ENCODE peak calls at places on chromosomes 16 and 17, in seven cellular contexts. L is cardiac fibroblast, Q is body of pancreas, S is PC-9, P is lung, K is psoas muscle, M is activated B cell treated with CpG ODN at 0.5 μM for 24 hours. W is an unnamed sample.

GRCh38 chr17:46884552-46884951 is 33.2 kb downstream of the WNT9B start:
- DNase-seq in P (no peak), L (no peak), M (no peak), S (no peak), K (no peak), Q (no peak), W (no peak)

GRCh38 chr17:45283711-45284110 is 21.8 kb upstream of the SPATA32 start:
- DNase-seq in K (no peak), Q (no peak), L (no peak), S (no peak), M (no peak), P (no peak), W (no peak)

GRCh38 chr16:29909398-29909797 is 9.1 kb downstream of the ASPHD1 start:
- DNase-seq in L (peak; percentile 31), M (no peak), P (no peak), K (no peak), Q (no peak), S (no peak), W (no peak)

GRCh38 chr17:79664925-79665738 is 54.3 kb upstream of the RBFOX3 start:
- DNase-seq in Q (peak; percentile 84), L (peak; percentile 77), P (peak; percentile 73), M (no peak), K (peak; percentile 57), S (peak; percentile 72), W (no peak)

GRCh38 chr16:29230671-29231091 is 175.8 kb downstream of the NPIPB11 start:
- DNase-seq in Q (no peak), M (no peak), K (no peak), P (no peak), S (no peak), L (peak; percentile 28), W (peak; percentile 50)

GRCh38 chr17:64354396-64354795 is 36.3 kb downstream of the PECAM1 start:
- DNase-seq in M (no peak), K (no peak), P (no peak), L (no peak), Q (no peak), S (no peak), W (no peak)

GRCh38 chr17:81200695-81201580 is 21.8 kb downstream of the CEP131 start:
- DNase-seq in P (peak; percentile 64), K (no peak), M (no peak), L (peak; percentile 82), S (peak; percentile 45), Q (peak; percentile 82), W (no peak)

GRCh38 chr16:25108054-25108453 is 3.5 kb upstream of the LCMT1 start:
- DNase-seq in L (no peak), K (no peak), P (no peak), Q (no peak), M (no peak), S (no peak), W (no peak)

GRCh38 chr16:4371481-4372314 is at the start of gene VASN:
- DNase-seq in K (peak; percentile 80), S (peak; percentile 59), Q (peak; percentile 82), P (peak; percentile 72), M (peak; percentile 79), L (peak; percentile 89), W (peak; percentile 76)

GRCh38 chr17:49338883-49339282 is 23.2 kb downstream of the ZNF652 start:
- DNase-seq in M (no peak), Q (no peak), L (no peak), K (no peak), P (no peak), S (no peak), W (no peak)

GRCh38 chr17:30332057-30332542 is 1.8 kb downstream of the TMIGD1 start:
- DNase-seq in Q (no peak), L (peak; percentile 32), K (no peak), M (no peak), S (no peak), P (no peak), W (no peak)

GRCh38 chr16:20910781-20911321 is 10.3 kb downstream of the LYRM1 start:
- DNase-seq in Q (no peak), M (no peak), K (no peak), S (peak; percentile 99), L (peak; percentile 89), P (no peak), W (no peak)

GRCh38 chr17:79622776-79623175 is 11.9 kb upstream of the RBFOX3 start:
- DNase-seq in P (no peak), K (no peak), M (no peak), L (no peak), S (no peak), Q (peak; percentile 2), W (peak; percentile 21)

GRCh38 chr16:12637002-12637401 is 166.7 kb downstream of the CPPED1 start:
- DNase-seq in S (no peak), P (no peak), Q (no peak), K (no peak), L (no peak), M (no peak), W (no peak)

DNA sequence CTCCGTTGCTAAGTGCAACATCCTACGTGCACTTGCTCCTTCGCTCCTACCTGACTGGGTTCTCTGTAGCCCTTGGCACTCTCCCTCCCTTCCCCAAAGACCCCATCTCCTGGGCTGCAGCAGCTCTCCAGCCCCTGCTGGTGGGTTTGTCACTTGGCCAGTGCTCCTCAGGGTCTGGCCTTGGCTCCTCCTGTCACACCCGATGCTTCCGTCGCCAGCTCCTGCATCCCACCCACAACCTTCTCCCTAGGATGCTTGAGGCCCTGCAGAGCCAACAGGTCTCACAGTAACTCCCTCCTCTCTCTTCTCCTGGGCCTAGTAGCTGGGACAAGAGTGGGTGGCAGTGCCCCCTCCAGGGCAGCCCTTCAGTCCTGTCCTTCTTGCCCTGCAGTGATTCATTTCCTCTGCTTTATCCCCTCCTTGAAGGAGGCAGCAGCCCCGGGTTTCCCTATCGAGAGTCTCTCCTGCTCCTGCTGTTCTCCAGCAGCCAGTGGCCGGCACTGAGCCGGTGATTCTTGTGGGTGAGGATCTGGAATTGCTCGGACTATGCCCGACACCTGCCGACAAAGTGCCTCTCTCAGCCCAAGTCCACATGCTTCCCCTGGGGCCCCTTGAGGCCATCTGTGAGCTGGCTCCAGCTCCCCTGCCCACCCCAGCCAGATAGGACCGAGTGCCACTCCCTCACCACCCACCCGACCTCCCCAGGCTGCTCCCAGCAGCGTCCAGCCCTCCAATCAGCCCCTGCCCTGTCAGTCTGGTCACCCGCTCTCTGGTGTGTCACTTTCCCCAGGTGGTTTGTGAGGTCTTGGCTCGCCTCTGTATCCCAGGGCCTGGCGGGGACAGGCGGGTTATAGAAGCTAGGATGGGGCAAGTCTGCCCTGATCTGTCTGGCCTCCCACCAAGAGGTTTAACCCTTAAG is 3.8 kb downstream of the LITAFD start:
- DNase-seq in L (peak; percentile 42), P (no peak), S (no peak), K (peak; percentile 51), Q (no peak), M (no peak), W (no peak)
- TF ChIP-seq CTCF in L (peak; percentile 17), P (no peak), S (no peak), K (no peak), Q (no peak), M (no peak), W (no peak)

DNA sequence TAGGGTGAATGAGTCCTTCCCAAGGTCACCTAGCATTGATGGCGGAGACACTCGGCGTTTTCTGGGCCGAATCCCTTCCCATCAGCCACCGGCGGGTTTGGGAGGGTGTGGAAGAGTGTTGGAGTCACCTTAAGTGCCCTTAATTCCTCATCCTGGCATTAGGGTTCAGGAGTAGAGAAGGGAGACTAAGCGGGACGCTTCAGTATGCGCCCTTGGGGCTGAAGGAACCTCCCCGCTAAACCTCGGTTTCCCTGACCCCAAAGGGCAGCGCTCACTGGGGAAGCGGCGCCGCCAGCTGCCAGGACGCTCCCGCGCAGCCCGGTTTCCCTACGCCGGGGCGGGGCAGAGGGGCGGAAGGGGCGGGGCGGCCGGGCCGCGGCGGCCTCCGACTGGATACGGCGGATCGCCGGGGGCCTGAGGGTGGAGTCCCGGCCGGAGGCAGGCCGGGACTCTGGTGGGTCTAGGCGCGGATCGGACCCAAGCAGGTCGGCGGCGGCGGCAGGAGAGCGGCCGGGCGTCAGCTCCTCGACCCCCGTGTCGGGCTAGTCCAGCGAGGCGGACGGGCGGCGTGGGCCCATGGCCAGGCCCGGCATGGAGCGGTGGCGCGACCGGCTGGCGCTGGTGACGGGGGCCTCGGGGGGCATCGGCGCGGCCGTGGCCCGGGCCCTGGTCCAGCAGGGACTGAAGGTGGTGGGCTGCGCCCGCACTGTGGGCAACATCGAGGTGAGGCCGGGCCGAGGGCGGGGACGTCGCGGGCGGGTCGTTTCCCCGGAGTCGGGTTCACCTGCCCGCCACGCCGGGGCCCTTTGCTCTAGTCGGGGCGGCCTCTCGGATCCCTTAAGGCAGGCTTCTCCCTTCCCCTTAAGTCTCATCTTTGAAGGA is at the start of gene DHRS11:
- DNase-seq in P (peak; percentile 83), K (peak; percentile 86), L (peak; percentile 77), S (peak; percentile 53), Q (peak; percentile 83), M (peak; percentile 76), W (peak; percentile 80)
- TF ChIP-seq CTCF in P (no peak), K (no peak), L (no peak), S (no peak), Q (no peak), M (no peak), W (no peak)

DNA sequence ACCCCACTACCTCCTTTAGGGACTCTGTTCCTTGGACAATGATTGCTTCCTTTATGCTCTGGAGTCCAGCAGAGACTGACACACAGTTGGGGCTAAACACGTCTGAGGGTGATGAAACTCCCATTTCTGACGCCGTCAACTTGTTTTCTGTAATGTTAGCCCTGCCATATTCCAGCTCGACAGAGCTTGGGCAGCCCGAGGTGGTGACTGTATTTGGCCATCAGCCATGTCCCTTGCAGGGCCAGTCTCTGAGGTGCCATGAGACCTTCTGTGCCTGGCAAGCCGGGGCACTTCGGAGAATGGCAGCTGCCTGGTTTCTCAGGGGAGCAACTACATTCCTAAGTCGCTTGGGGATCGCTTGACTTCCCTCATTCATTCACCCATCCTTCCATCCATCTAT is 278.9 kb upstream of the TNRC6C start:
- DNase-seq in L (no peak), Q (no peak), K (no peak), P (no peak), S (no peak), M (no peak), W (no peak)
- TF ChIP-seq CTCF in L (no peak), Q (no peak), K (no peak), P (no peak), S (no peak), M (no peak), W (no peak)

GRCh38 chr17:12342609-12343248 is 322.1 kb downstream of the MAP2K4 start:
- DNase-seq in M (no peak), Q (peak; percentile 14), P (no peak), K (no peak), S (no peak), L (no peak), W (no peak)

GRCh38 chr17:12342161-12342560 is 321.5 kb downstream of the MAP2K4 start:
- DNase-seq in Q (no peak), K (no peak), P (no peak), S (no peak), L (no peak), M (no peak), W (no peak)
- TF ChIP-seq CTCF in Q (no peak), K (no peak), P (no peak), S (no peak), L (no peak), M (no peak), W (no peak)

GRCh38 chr16:16183562-16183961 is 39.7 kb downstream of the ABCC6 start:
- DNase-seq in S (no peak), M (no peak), P (no peak), K (no peak), Q (no peak), L (no peak), W (no peak)
- TF ChIP-seq CTCF in S (no peak), M (no peak), P (no peak), K (no peak), Q (no peak), L (peak; percentile 17), W (no peak)

W was measured in mesothelial cell of epicardium.